ENCODE peak calls at places on chromosomes 12 and 14, in six cellular contexts. One of them, this sample, is unnamed.

GRCh38 chr14:50756300-50756699 is 74.7 kb downstream of the NIN start:
- DNase-seq in HT1080: no peak
- DNase-seq in Right ventricle myocardium inferior: no peak
- DNase-seq in neural crest cell: no peak
- DNase-seq in nucleus accumbens: no peak
- DNase-seq in cardiac fibroblast: no peak
- DNase-seq in this sample: no peak

GRCh38 chr14:75570797-75571196 is 7.6 kb upstream of the FLVCR2 start:
- DNase-seq in Right ventricle myocardium inferior: no peak
- DNase-seq in neural crest cell: no peak
- DNase-seq in cardiac fibroblast: no peak
- DNase-seq in HT1080: no peak
- DNase-seq in nucleus accumbens: no peak
- DNase-seq in this sample: no peak

GRCh38 chr12:52121848-52122838 is 42.6 kb downstream of the SMIM41 start:
- DNase-seq in nucleus accumbens: peak; percentile 6
- DNase-seq in Right ventricle myocardium inferior: peak; percentile 87
- DNase-seq in HT1080: no peak
- DNase-seq in cardiac fibroblast: peak; percentile 66
- DNase-seq in neural crest cell: peak; percentile 71
- DNase-seq in this sample: peak; percentile 4

GRCh38 chr12:68331500-68331868 is 678 bp downstream of the MDM1 start:
- DNase-seq in Right ventricle myocardium inferior: no peak
- DNase-seq in HT1080: no peak
- DNase-seq in neural crest cell: no peak
- DNase-seq in cardiac fibroblast: no peak
- DNase-seq in nucleus accumbens: no peak
- DNase-seq in this sample: no peak

GRCh38 chr12:102120886-102121285 is 903 bp downstream of the PARPBP start:
- DNase-seq in Right ventricle myocardium inferior: no peak
- DNase-seq in neural crest cell: no peak
- DNase-seq in HT1080: peak; percentile 18
- DNase-seq in cardiac fibroblast: peak; percentile 27
- DNase-seq in nucleus accumbens: no peak
- DNase-seq in this sample: no peak

GRCh38 chr12:31482816-31483215 is 108.1 kb downstream of the DENND5B start:
- DNase-seq in Right ventricle myocardium inferior: no peak
- DNase-seq in neural crest cell: no peak
- DNase-seq in nucleus accumbens: no peak
- DNase-seq in cardiac fibroblast: peak; percentile 52
- DNase-seq in HT1080: peak; percentile 82
- DNase-seq in this sample: no peak

GRCh38 chr12:87728936-87729593 is 300.1 kb downstream of the C12orf50 start:
- DNase-seq in neural crest cell: no peak
- DNase-seq in nucleus accumbens: no peak
- DNase-seq in HT1080: no peak
- DNase-seq in cardiac fibroblast: no peak
- DNase-seq in Right ventricle myocardium inferior: no peak
- DNase-seq in this sample: no peak

GRCh38 chr14:105315211-105315721 is 718 bp downstream of the PACS2 start:
- DNase-seq in HT1080: no peak
- DNase-seq in nucleus accumbens: peak; percentile 29
- DNase-seq in neural crest cell: no peak
- DNase-seq in cardiac fibroblast: peak; percentile 42
- DNase-seq in Right ventricle myocardium inferior: peak; percentile 75
- DNase-seq in this sample: no peak

GRCh38 chr12:7016958-7017571 is 1.2 kb downstream of the LPCAT3 start:
- DNase-seq in neural crest cell: no peak
- DNase-seq in HT1080: no peak
- DNase-seq in Right ventricle myocardium inferior: no peak
- DNase-seq in nucleus accumbens: no peak
- DNase-seq in cardiac fibroblast: no peak
- DNase-seq in this sample: no peak

GRCh38 chr12:38662851-38663250 is 242.5 kb downstream of the CPNE8 start:
- DNase-seq in cardiac fibroblast: peak; percentile 5
- DNase-seq in HT1080: peak; percentile 6
- DNase-seq in nucleus accumbens: no peak
- DNase-seq in Right ventricle myocardium inferior: no peak
- DNase-seq in neural crest cell: no peak
- DNase-seq in this sample: no peak

GRCh38 chr12:129385637-129385990 is 518.2 kb downstream of the TMEM132D start:
- DNase-seq in Right ventricle myocardium inferior: no peak
- DNase-seq in cardiac fibroblast: no peak
- DNase-seq in nucleus accumbens: no peak
- DNase-seq in HT1080: no peak
- DNase-seq in neural crest cell: no peak
- DNase-seq in this sample: no peak

GRCh38 chr14:91947196-91948184 is at the start of gene FBLN5:
- DNase-seq in nucleus accumbens: no peak
- DNase-seq in neural crest cell: no peak
- DNase-seq in HT1080: no peak
- DNase-seq in cardiac fibroblast: peak; percentile 88
- DNase-seq in Right ventricle myocardium inferior: peak; percentile 83
- DNase-seq in this sample: peak; percentile 49

GRCh38 chr12:15863984-15864383 is 18.2 kb upstream of the STRAP start:
- DNase-seq in neural crest cell: no peak
- DNase-seq in HT1080: no peak
- DNase-seq in cardiac fibroblast: no peak
- DNase-seq in nucleus accumbens: no peak
- DNase-seq in Right ventricle myocardium inferior: no peak
- DNase-seq in this sample: no peak

GRCh38 chr14:24816011-24816928 is 182.3 kb upstream of the GZMB start:
- DNase-seq in nucleus accumbens: no peak
- DNase-seq in HT1080: no peak
- DNase-seq in neural crest cell: no peak
- DNase-seq in cardiac fibroblast: peak; percentile 61
- DNase-seq in Right ventricle myocardium inferior: no peak
- DNase-seq in this sample: no peak

GRCh38 chr14:88562532-88562830 is 356 bp upstream of the ZC3H14 start:
- DNase-seq in nucleus accumbens: no peak
- DNase-seq in neural crest cell: no peak
- DNase-seq in cardiac fibroblast: no peak
- DNase-seq in Right ventricle myocardium inferior: no peak
- DNase-seq in HT1080: no peak
- DNase-seq in this sample: no peak

GRCh38 chr14:68384335-68384734 is 408.5 kb downstream of the ZFP36L1 start:
- DNase-seq in neural crest cell: no peak
- DNase-seq in nucleus accumbens: no peak
- DNase-seq in cardiac fibroblast: peak; percentile 48
- DNase-seq in HT1080: no peak
- DNase-seq in Right ventricle myocardium inferior: no peak
- DNase-seq in this sample: no peak

GRCh38 chr14:80464531-80465149 is 253.3 kb upstream of the DIO2 start:
- DNase-seq in nucleus accumbens: no peak
- DNase-seq in HT1080: no peak
- DNase-seq in neural crest cell: no peak
- DNase-seq in cardiac fibroblast: no peak
- DNase-seq in Right ventricle myocardium inferior: no peak
- DNase-seq in this sample: no peak

GRCh38 chr14:104725772-104726548 is 1.9 kb downstream of the ADSS1 start:
- DNase-seq in nucleus accumbens: no peak
- DNase-seq in cardiac fibroblast: no peak
- DNase-seq in neural crest cell: no peak
- DNase-seq in Right ventricle myocardium inferior: no peak
- DNase-seq in HT1080: no peak
- DNase-seq in this sample: no peak

GRCh38 chr14:65073605-65074201 is 28.6 kb downstream of the MAX start:
- DNase-seq in neural crest cell: no peak
- DNase-seq in HT1080: no peak
- DNase-seq in nucleus accumbens: no peak
- DNase-seq in cardiac fibroblast: no peak
- DNase-seq in Right ventricle myocardium inferior: no peak
- DNase-seq in this sample: no peak

GRCh38 chr14:104299993-104300761 is 161.8 kb downstream of the KIF26A start:
- DNase-seq in Right ventricle myocardium inferior: peak; percentile 58
- DNase-seq in cardiac fibroblast: no peak
- DNase-seq in HT1080: no peak
- DNase-seq in nucleus accumbens: no peak
- DNase-seq in neural crest cell: no peak
- DNase-seq in this sample: no peak

GRCh38 chr12:67928621-67929369 is 60.5 kb upstream of the IFNG-AS1 start:
- DNase-seq in cardiac fibroblast: no peak
- DNase-seq in nucleus accumbens: no peak
- DNase-seq in neural crest cell: no peak
- DNase-seq in Right ventricle myocardium inferior: no peak
- DNase-seq in HT1080: no peak
- DNase-seq in this sample: no peak

GRCh38 chr14:102525213-102526143 is 15.9 kb upstream of the ANKRD9 start:
- DNase-seq in neural crest cell: no peak
- DNase-seq in HT1080: peak; percentile 69
- DNase-seq in cardiac fibroblast: peak; percentile 75
- DNase-seq in nucleus accumbens: no peak
- DNase-seq in Right ventricle myocardium inferior: no peak
- DNase-seq in this sample: peak; percentile 28

GRCh38 chr12:90773526-90773925 is 181.4 kb downstream of the CCER1 start:
- DNase-seq in cardiac fibroblast: no peak
- DNase-seq in nucleus accumbens: no peak
- DNase-seq in HT1080: no peak
- DNase-seq in neural crest cell: no peak
- DNase-seq in Right ventricle myocardium inferior: no peak
- DNase-seq in this sample: no peak

GRCh38 chr12:113201187-113202177 is 16.0 kb downstream of the RITA1 start:
- DNase-seq in Right ventricle myocardium inferior: no peak
- DNase-seq in nucleus accumbens: no peak
- DNase-seq in cardiac fibroblast: no peak
- DNase-seq in neural crest cell: no peak
- DNase-seq in HT1080: no peak
- DNase-seq in this sample: no peak

GRCh38 chr14:102363182-102363952 is 626 bp downstream of the TECPR2 start:
- DNase-seq in Right ventricle myocardium inferior: peak; percentile 83
- DNase-seq in nucleus accumbens: no peak
- DNase-seq in neural crest cell: peak; percentile 30
- DNase-seq in HT1080: peak; percentile 30
- DNase-seq in cardiac fibroblast: peak; percentile 35
- DNase-seq in this sample: peak; percentile 14